ENCODE peak calls at places on chromosomes 12 and 14, in nine cellular contexts. L is PC-3, Q is GM23248, Z is SK-N-SH, O is GM23338, M is HCT116, V is MM.1S, H is hepatocyte, J is Karpas-422. G is an unnamed sample.

GRCh38 chr12:111100554-111100953 is 180.2 kb upstream of the MYL2 start:
- DNase-seq in L (no peak), Q (no peak), Z (no peak), O (no peak), M (no peak), V (no peak), H (no peak), J (no peak), G (no peak)

GRCh38 chr14:95477411-95478089 is 38.9 kb downstream of the SYNE3 start:
- DNase-seq in L (peak; percentile 11), Q (no peak), Z (no peak), O (no peak), M (no peak), V (no peak), H (no peak), J (no peak), G (no peak)

GRCh38 chr12:120972870-120973543 is 5.3 kb upstream of the HNF1A start:
- DNase-seq in L (no peak), Q (no peak), Z (no peak), O (peak; percentile 91), M (no peak), V (no peak), H (peak; percentile 55), J (no peak), G (no peak)

GRCh38 chr14:53304726-53305381 is 151.7 kb upstream of the DDHD1 start:
- DNase-seq in L (no peak), Q (no peak), Z (no peak), O (no peak), M (no peak), V (no peak), H (no peak), J (peak; percentile 27), G (no peak)

GRCh38 chr14:50001146-50001998 is 108.5 kb downstream of the ARF6 start:
- DNase-seq in L (peak; percentile 93), Q (peak; percentile 99), Z (no peak), O (peak; percentile 45), M (peak; percentile 87), V (peak; percentile 80), H (peak; percentile 79), J (peak; percentile 79), G (peak; percentile 80)

GRCh38 chr12:64042901-64043300 is 179.2 kb downstream of the KICS2 start:
- DNase-seq in L (no peak), Q (peak; percentile 73), Z (no peak), O (no peak), M (no peak), V (no peak), H (no peak), J (no peak), G (no peak)

GRCh38 chr14:94110552-94111181 is at the start of gene IFI27:
- DNase-seq in L (peak; percentile 24), Q (peak; percentile 46), Z (no peak), O (no peak), M (no peak), V (no peak), H (no peak), J (no peak), G (no peak)

GRCh38 chr14:105876158-105876557 is 349.8 kb downstream of the TMEM121 start:
- DNase-seq in L (no peak), Q (no peak), Z (no peak), O (no peak), M (no peak), V (no peak), H (no peak), J (no peak), G (no peak)

GRCh38 chr12:119695034-119695433 is 27.1 kb downstream of the PRKAB1 start:
- DNase-seq in L (peak; percentile 32), Q (peak; percentile 32), Z (peak; percentile 37), O (peak; percentile 83), M (no peak), V (no peak), H (no peak), J (peak; percentile 47), G (peak; percentile 23)

GRCh38 chr12:115354007-115354452 is 670.1 kb upstream of the TBX3 start:
- DNase-seq in L (peak; percentile 98), Q (peak; percentile 98), Z (no peak), O (no peak), M (peak; percentile 36), V (no peak), H (peak; percentile 84), J (no peak), G (no peak)

GRCh38 chr14:104145826-104146642 is 7.6 kb downstream of the KIF26A start:
- DNase-seq in L (no peak), Q (no peak), Z (peak; percentile 49), O (no peak), M (no peak), V (no peak), H (no peak), J (no peak), G (no peak)

GRCh38 chr12:106764738-106765137 is 9.7 kb upstream of the RIC8B start:
- DNase-seq in L (no peak), Q (peak; percentile 12), Z (no peak), O (no peak), M (no peak), V (no peak), H (no peak), J (no peak), G (no peak)

GRCh38 chr12:106759526-106760183 is 14.8 kb upstream of the RIC8B start:
- DNase-seq in L (no peak), Q (peak; percentile 15), Z (no peak), O (no peak), M (no peak), V (peak; percentile 7), H (no peak), J (no peak), G (no peak)

GRCh38 chr12:106758349-106758951 is 16.0 kb upstream of the RIC8B start:
- DNase-seq in L (no peak), Q (no peak), Z (no peak), O (no peak), M (no peak), V (no peak), H (no peak), J (no peak), G (no peak)

GRCh38 chr12:106757623-106758348 is 16.7 kb upstream of the RIC8B start:
- DNase-seq in L (no peak), Q (no peak), Z (no peak), O (no peak), M (no peak), V (no peak), H (no peak), J (no peak), G (peak; percentile 17)

GRCh38 chr12:106760184-106760531 is 14.3 kb upstream of the RIC8B start:
- DNase-seq in L (no peak), Q (no peak), Z (no peak), O (peak; percentile 89), M (no peak), V (peak; percentile 95), H (no peak), J (peak; percentile 94), G (peak; percentile 95)
- H3K4me3 ChIP-seq in L (no peak overlapping the region), Q (no peak overlapping the region), Z (no peak overlapping the region), O (peak overlapping the region; percentile 13), M (no peak overlapping the region), V (peak overlapping the region; percentile 70), H (no peak overlapping the region), J (peak overlapping the region; percentile 61), G (peak overlapping the region; percentile 59)

GRCh38 chr12:29725587-29726320 is 58.0 kb downstream of the TMTC1 start:
- DNase-seq in L (no peak), Q (peak; percentile 58), Z (peak; percentile 26), O (no peak), M (no peak), V (no peak), H (peak; percentile 12), J (no peak), G (no peak)

GRCh38 chr12:29726741-29727348 is 56.9 kb downstream of the TMTC1 start:
- DNase-seq in L (no peak), Q (no peak), Z (no peak), O (no peak), M (no peak), V (no peak), H (no peak), J (no peak), G (no peak)

GRCh38 chr12:29730481-29730880 is 53.3 kb downstream of the TMTC1 start:
- DNase-seq in L (no peak), Q (no peak), Z (no peak), O (no peak), M (no peak), V (no peak), H (no peak), J (no peak), G (no peak)

GRCh38 chr12:29726321-29726692 is 57.4 kb downstream of the TMTC1 start:
- DNase-seq in L (no peak), Q (no peak), Z (no peak), O (no peak), M (no peak), V (no peak), H (no peak), J (no peak), G (no peak)

DNA sequence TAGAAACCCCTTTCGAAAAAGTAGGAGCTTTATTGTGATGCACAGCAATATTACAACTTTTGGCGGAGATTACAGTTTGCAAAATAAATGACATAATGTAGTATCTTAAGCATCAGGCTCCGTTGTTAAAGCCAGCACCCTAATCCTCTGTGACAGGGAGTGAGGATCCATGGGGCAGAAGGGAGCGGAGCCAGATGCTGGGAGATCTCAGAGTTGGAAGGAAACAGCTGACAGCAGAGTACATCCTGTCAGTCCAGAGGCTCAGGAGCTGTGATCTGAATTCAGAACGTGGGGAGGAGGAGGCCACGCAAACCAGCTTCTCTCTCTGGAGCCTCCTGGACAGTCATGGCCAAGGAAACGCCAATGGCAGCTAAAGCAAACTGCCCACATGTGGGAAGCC is 55.7 kb downstream of the TMTC1 start:
- DNase-seq in L (no peak), Q (no peak), Z (no peak), O (no peak), M (no peak), V (no peak), H (no peak), J (no peak), G (no peak)
- H3K27ac ChIP-seq in L (no peak overlapping the region), Q (no peak overlapping the region), Z (no peak overlapping the region), O (no peak overlapping the region), M (no peak overlapping the region), V (no peak overlapping the region), H (no peak overlapping the region), J (no peak overlapping the region), G (no peak overlapping the region)

DNA sequence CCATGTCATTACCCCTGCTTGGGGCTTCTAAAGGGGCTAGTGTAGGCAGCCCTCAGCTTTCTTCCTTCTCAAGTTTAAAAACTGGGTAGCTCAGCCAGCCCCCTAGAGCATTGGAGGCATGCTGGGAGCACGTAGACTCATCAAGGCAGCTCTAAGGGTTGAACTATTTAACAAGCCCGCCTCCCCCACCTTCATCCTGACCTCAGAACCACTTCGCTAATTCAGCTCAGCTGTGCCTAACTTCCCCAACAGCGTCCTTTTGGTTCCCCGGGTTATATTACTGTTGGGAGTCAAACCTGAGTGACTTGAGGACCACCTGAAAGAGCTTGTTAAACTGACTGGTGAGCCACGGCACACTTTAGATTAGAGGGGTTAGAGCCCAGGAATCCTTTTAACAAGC is 30.1 kb downstream of the MAX start:
- DNase-seq in L (no peak), Q (no peak), Z (no peak), O (no peak), M (no peak), V (no peak), H (no peak), J (no peak), G (no peak)
- H3K9me2 ChIP-seq in L (no peaks in the 10 kb centered on the region), Q (no peaks in the 10 kb centered on the region), Z (no peaks in the 10 kb centered on the region), O (no peaks in the 10 kb centered on the region), M (no peaks in the 10 kb centered on the region), V (no peaks in the 10 kb centered on the region), H (no peaks in the 10 kb centered on the region), J (no peaks in the 10 kb centered on the region), G (no peaks in the 10 kb centered on the region)

DNA sequence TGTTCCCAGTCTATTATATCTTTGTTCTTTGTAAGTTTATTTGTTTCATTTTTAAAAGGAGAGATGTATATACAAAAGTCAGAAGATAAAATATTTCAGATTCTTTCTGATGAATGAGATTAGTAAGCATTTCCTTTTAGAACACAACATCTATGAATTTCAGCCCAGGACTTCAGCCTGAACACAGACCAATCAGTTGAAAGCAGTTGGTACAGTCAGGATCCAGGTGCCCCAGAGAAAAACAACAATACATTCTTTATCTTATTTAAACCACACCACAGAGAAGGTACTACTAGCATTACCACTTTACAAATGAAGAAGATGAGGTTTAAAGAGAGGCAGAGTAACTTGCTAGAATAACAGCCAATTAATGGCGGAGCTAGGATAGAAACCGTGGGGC is 114.2 kb upstream of the BTG1 start:
- DNase-seq in L (no peak), Q (no peak), Z (no peak), O (no peak), M (no peak), V (no peak), H (no peak), J (no peak), G (no peak)
- H3K4me3 ChIP-seq in L (no peak overlapping the region), Q (no peak overlapping the region), Z (no peak overlapping the region), O (no peak overlapping the region), M (no peak overlapping the region), V (no peak overlapping the region), H (no peak overlapping the region), J (no peak overlapping the region), G (no peak overlapping the region)

G was measured in OCI-LY7.